ENCODE peak calls at places on chromosomes 2 and 18, in eight cellular contexts. F is fibroblast of pulmonary artery, S is BJ, D is AG09309, N is mammary epithelial cell, U is AG04450, C is DND-41, H is B cell. L is an unnamed sample.

GRCh38 chr18:35457140-35457704 is 40.5 kb downstream of the INO80C start:
- DNase-seq in F (peak), S (no peak), D (no peak), N (peak), U (no peak), C (no peak), H (no peak), L (peak)

GRCh38 chr2:113675885-113676284 is 48.8 kb downstream of the RABL2A start:
- DNase-seq in F (no peak), S (no peak), D (no peak), N (no peak), U (no peak), C (no peak), H (no peak), L (no peak)

GRCh38 chr2:75710577-75711253 is at the start of gene GCFC2:
- DNase-seq in F (peak), S (peak), D (peak), N (peak), U (peak), C (peak), H (peak), L (peak)

GRCh38 chr2:203532957-203533695 is 2.0 kb downstream of the RAPH1 start:
- DNase-seq in F (peak), S (no peak), D (no peak), N (peak), U (no peak), C (no peak), H (no peak), L (peak)

GRCh38 chr2:237154050-237154638 is 68.5 kb downstream of the COPS8 start:
- DNase-seq in F (peak), S (no peak), D (no peak), N (peak), U (peak), C (peak), H (peak), L (peak)

GRCh38 chr2:224042191-224042696 is 3.2 kb upstream of the SERPINE2 start:
- DNase-seq in F (peak), S (no peak), D (no peak), N (no peak), U (no peak), C (no peak), H (no peak), L (no peak)

GRCh38 chr18:58859935-58860334 is 4.7 kb upstream of the ZNF532 start:
- DNase-seq in F (no peak), S (no peak), D (no peak), N (no peak), U (no peak), C (no peak), H (no peak), L (no peak)

GRCh38 chr2:60741588-60741987 is 14.5 kb upstream of the PAPOLG start:
- DNase-seq in F (peak), S (no peak), D (no peak), N (no peak), U (no peak), C (no peak), H (no peak), L (no peak)

GRCh38 chr2:41990688-41991087 is 57.1 kb upstream of the PKDCC start:
- DNase-seq in F (peak), S (no peak), D (no peak), N (no peak), U (no peak), C (no peak), H (no peak), L (no peak)

GRCh38 chr2:43906448-43907122 is 67.8 kb downstream of the ABCG8 start:
- DNase-seq in F (no peak), S (no peak), D (no peak), N (no peak), U (no peak), C (no peak), H (no peak), L (no peak)

GRCh38 chr2:74530239-74531161 is 767 bp downstream of the HTRA2 start:
- DNase-seq in F (peak), S (no peak), D (no peak), N (peak), U (no peak), C (peak), H (peak), L (peak)

GRCh38 chr2:144132357-144132756 is 387.6 kb downstream of the ZEB2 start:
- DNase-seq in F (peak), S (peak), D (no peak), N (no peak), U (no peak), C (no peak), H (no peak), L (peak)

GRCh38 chr18:11002277-11002676 is 147.1 kb downstream of the PIEZO2 start:
- DNase-seq in F (no peak), S (no peak), D (no peak), N (no peak), U (no peak), C (no peak), H (no peak), L (no peak)

GRCh38 chr2:241482556-241482955 is 25.8 kb downstream of the STK25 start:
- DNase-seq in F (no peak), S (no peak), D (no peak), N (no peak), U (no peak), C (no peak), H (no peak), L (no peak)

GRCh38 chr2:178397002-178397605 is 53.9 kb downstream of the PRKRA start:
- DNase-seq in F (peak), S (no peak), D (no peak), N (peak), U (no peak), C (no peak), H (peak), L (peak)

GRCh38 chr2:45009303-45009927 is at the start of gene SIX2:
- DNase-seq in F (peak), S (peak), D (peak), N (peak), U (peak), C (no peak), H (no peak), L (peak)

GRCh38 chr18:74476154-74476553 is 19.0 kb upstream of the DIPK1C start:
- DNase-seq in F (peak), S (no peak), D (no peak), N (no peak), U (no peak), C (peak), H (no peak), L (peak)

GRCh38 chr2:215483431-215483830 is 47.6 kb upstream of the FN1 start:
- DNase-seq in F (no peak), S (no peak), D (no peak), N (no peak), U (no peak), C (no peak), H (no peak), L (no peak)

GRCh38 chr18:62784966-62785413 is 69.6 kb downstream of the PHLPP1 start:
- DNase-seq in F (peak), S (no peak), D (no peak), N (no peak), U (no peak), C (no peak), H (no peak), L (no peak)

GRCh38 chr2:216404010-216404618 is 8.2 kb upstream of the SMARCAL1 start:
- DNase-seq in F (peak), S (no peak), D (no peak), N (peak), U (no peak), C (peak), H (peak), L (peak)

GRCh38 chr2:45765007-45765767 is 113.7 kb downstream of the PRKCE start:
- DNase-seq in F (no peak), S (no peak), D (no peak), N (no peak), U (no peak), C (no peak), H (no peak), L (no peak)

GRCh38 chr2:39062320-39062719 is 58.5 kb downstream of the SOS1 start:
- DNase-seq in F (no peak), S (no peak), D (no peak), N (no peak), U (no peak), C (no peak), H (no peak), L (no peak)

GRCh38 chr2:39058101-39058500 is 62.8 kb downstream of the SOS1 start:
- DNase-seq in F (no peak), S (no peak), D (no peak), N (no peak), U (no peak), C (no peak), H (no peak), L (no peak)

GRCh38 chr2:39061280-39061679 is 59.6 kb downstream of the SOS1 start:
- DNase-seq in F (no peak), S (no peak), D (no peak), N (no peak), U (no peak), C (no peak), H (no peak), L (no peak)

GRCh38 chr2:39059366-39059952 is 61.4 kb downstream of the SOS1 start:
- DNase-seq in F (peak), S (peak), D (peak), N (peak), U (peak), C (no peak), H (peak), L (peak)
- TF ChIP-seq CTCF in F (peak), S (peak), D (no peak), N (peak), U (peak), C (peak), H (peak), L (peak)

GRCh38 chr2:100397117-100397860 is 20.2 kb downstream of the CHST10 start:
- DNase-seq in F (no peak), S (no peak), D (no peak), N (no peak), U (no peak), C (no peak), H (no peak), L (no peak)

GRCh38 chr2:100401268-100401667 is 16.2 kb downstream of the CHST10 start:
- DNase-seq in F (no peak), S (no peak), D (no peak), N (no peak), U (no peak), C (no peak), H (no peak), L (no peak)

GRCh38 chr2:100396483-100396882 is 21.0 kb downstream of the CHST10 start:
- DNase-seq in F (no peak), S (no peak), D (no peak), N (no peak), U (no peak), C (no peak), H (no peak), L (no peak)

GRCh38 chr2:100397976-100398375 is 19.5 kb downstream of the CHST10 start:
- DNase-seq in F (no peak), S (no peak), D (no peak), N (no peak), U (no peak), C (no peak), H (no peak), L (no peak)

DNA sequence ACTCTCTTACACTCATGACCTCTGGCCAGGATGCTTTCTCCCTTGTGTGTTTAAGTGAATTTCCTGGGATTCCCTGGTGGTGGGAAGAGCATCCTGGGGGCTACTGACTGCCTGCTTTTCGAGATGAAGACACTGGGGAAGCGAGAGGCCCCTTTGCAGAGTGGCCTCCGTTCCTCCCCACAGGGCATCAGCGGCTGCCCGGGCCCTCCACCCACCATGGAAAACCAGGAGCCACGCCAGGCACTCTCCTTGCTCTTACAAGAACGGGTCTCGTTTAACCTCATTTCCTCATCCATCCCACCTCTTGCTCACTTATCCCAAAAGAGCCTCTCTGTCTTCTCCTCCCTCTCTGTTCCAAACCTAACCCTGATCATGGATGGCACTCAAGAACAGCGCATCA is 17.8 kb downstream of the CHST10 start:
- DNase-seq in F (no peak), S (no peak), D (no peak), N (no peak), U (no peak), C (no peak), H (no peak), L (no peak)
- TF ChIP-seq CTCF in F (no peak), S (no peak), D (no peak), N (no peak), U (no peak), C (no peak), H (no peak), L (no peak)

GRCh38 chr2:172997031-172997430 is 78.6 kb upstream of the MAP3K20 start:
- DNase-seq in F (no peak), S (no peak), D (no peak), N (peak), U (no peak), C (no peak), H (no peak), L (no peak)

GRCh38 chr2:172998547-172998946 is 77.1 kb upstream of the MAP3K20 start:
- DNase-seq in F (peak), S (no peak), D (no peak), N (peak), U (no peak), C (no peak), H (no peak), L (peak)

GRCh38 chr2:172993924-172994717 is 81.5 kb upstream of the MAP3K20 start:
- DNase-seq in F (no peak), S (no peak), D (no peak), N (no peak), U (no peak), C (no peak), H (no peak), L (no peak)

GRCh38 chr2:172996387-172996961 is 79.2 kb upstream of the MAP3K20 start:
- DNase-seq in F (no peak), S (no peak), D (no peak), N (peak), U (no peak), C (no peak), H (no peak), L (peak)

DNA sequence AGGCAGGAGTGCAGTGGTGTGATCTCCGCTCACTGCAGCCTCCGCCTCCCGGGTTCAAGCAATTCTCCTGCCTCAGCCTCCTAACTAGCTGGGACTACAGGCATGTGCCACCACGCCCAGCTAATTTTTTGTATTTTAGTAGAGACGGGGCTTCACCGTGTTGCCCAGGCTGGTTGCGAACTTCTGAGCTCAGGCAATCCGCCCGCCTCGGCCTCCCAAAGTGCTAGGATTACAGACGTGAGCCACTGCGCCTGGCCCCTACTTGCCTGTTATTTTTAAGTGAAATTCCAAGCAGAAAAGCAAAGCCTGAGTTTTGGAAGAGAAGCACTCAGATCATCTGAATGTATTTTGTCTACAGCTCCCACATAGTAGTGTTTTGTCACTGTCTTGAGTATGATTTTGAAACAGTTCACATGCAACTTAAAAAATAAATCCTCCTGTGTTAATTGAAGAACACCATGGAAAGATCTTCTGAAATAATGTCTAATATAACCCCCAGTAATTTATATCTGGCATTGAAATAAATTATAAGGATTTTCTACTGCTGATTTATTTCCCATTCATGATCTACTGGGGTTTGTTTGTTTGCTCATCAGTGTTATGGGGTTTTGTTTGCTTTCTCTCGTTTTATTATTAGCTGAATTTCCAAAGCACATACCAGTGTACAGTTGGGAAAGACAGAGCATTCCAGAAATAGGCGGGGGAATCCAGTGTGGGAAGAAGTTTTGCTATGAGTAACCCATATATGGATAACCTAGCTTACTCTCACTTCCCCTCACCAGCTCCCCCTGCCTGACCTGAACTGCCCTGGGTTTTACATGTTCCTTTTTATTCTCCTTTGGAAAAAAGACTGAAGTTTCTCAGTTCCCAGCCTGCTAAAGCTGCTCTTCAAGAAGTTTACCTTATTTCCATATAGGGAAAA is 80.1 kb upstream of the MAP3K20 start:
- DNase-seq in F (peak), S (peak), D (peak), N (peak), U (peak), C (no peak), H (no peak), L (peak)
- TF ChIP-seq CTCF in F (peak), S (no peak), D (peak), N (peak), U (peak), C (no peak), H (no peak), L (no peak)

GRCh38 chr18:57249109-57249508 is 102.2 kb downstream of the BOD1L2 start:
- DNase-seq in F (no peak), S (no peak), D (no peak), N (no peak), U (no peak), C (no peak), H (no peak), L (no peak)
- TF ChIP-seq CTCF in F (no peak), S (no peak), D (no peak), N (no peak), U (no peak), C (no peak), H (no peak), L (no peak)

DNA sequence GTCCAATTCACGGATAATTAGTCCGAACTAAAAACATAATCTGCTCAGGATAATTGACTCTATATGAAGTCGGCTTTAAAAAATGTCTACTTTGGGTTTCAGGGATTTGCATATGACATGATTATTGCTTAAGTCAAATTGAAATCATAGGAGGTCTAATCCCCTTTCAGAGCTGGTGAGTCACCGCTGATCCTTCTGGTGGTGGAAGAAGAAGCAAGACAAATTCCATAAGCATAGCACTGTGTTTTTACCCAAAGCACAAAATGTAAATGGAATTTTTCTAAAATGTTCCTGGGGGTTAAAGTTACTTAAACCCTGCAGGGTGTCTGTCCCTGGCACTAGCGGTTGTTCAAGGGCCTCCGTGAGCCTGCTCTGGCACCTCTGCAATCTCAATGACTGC is 460.2 kb downstream of the LRATD1 start:
- DNase-seq in F (no peak), S (no peak), D (no peak), N (peak), U (no peak), C (no peak), H (no peak), L (peak)
- TF ChIP-seq CTCF in F (no peak), S (no peak), D (no peak), N (no peak), U (no peak), C (no peak), H (no peak), L (no peak)

DNA sequence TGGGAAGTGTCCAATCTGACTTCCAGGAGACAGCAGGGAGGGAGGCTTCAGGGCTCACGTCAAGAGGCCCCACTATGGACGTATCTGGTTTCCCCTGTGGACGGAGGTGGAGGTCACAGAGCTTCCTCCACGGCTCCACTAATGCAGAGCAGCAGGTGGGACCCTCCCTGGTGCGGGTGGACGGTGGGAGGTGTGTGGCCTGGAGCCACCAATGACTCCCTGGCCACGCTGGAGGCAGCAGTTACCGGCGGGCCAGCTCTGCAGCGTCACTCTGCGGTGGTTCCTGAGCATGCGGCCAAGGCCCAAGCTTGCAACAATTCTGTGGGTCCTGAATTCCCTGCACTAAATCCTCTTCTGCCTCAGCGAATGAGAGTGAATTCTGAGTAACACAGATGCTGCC is 9.0 kb downstream of the CRACDL start:
- DNase-seq in F (no peak), S (no peak), D (no peak), N (no peak), U (no peak), C (no peak), H (no peak), L (no peak)
- TF ChIP-seq CTCF in F (no peak), S (no peak), D (no peak), N (no peak), U (no peak), C (no peak), H (no peak), L (no peak)

GRCh38 chr2:212180684-212181083 is 357.9 kb downstream of the ERBB4 start:
- DNase-seq in F (no peak), S (no peak), D (no peak), N (no peak), U (no peak), C (no peak), H (no peak), L (no peak)

GRCh38 chr2:212176151-212176550 is 362.5 kb downstream of the ERBB4 start:
- DNase-seq in F (no peak), S (no peak), D (no peak), N (no peak), U (no peak), C (no peak), H (no peak), L (no peak)

GRCh38 chr2:212173771-212174510 is 364.7 kb downstream of the ERBB4 start:
- DNase-seq in F (no peak), S (no peak), D (no peak), N (no peak), U (no peak), C (no peak), H (no peak), L (no peak)

GRCh38 chr2:212181646-212182045 is 357.0 kb downstream of the ERBB4 start:
- DNase-seq in F (no peak), S (no peak), D (no peak), N (no peak), U (no peak), C (no peak), H (no peak), L (no peak)

GRCh38 chr2:212177724-212178123 is 360.9 kb downstream of the ERBB4 start:
- DNase-seq in F (peak), S (no peak), D (no peak), N (no peak), U (no peak), C (no peak), H (no peak), L (no peak)
- TF ChIP-seq CTCF in F (peak), S (no peak), D (peak), N (peak), U (peak), C (no peak), H (no peak), L (no peak)

GRCh38 chr18:5515007-5515744 is 28.6 kb downstream of the EPB41L3 start:
- DNase-seq in F (no peak), S (no peak), D (no peak), N (no peak), U (no peak), C (no peak), H (no peak), L (no peak)
- TF ChIP-seq CTCF in F (no peak), S (no peak), D (no peak), N (no peak), U (no peak), C (no peak), H (no peak), L (no peak)